ENCODE peak calls at places on chromosomes 2 and 18, in five cellular contexts. O, J, D, W and L are unnamed samples. For H3K4me1, the result is how much of the 10 kb centered on the place peaks cover.

GRCh38 chr2:43225093-43225787 is 1.2 kb downstream of the ZFP36L2 start:
- DNase-seq in O (peak), J (peak), D (peak), W (peak), L (peak)

GRCh38 chr2:209473930-209474419 is 50.1 kb downstream of the MAP2 start:
- DNase-seq in O (no peak), J (no peak), D (no peak), W (no peak), L (no peak)

GRCh38 chr2:60861736-60862135 is 19.6 kb upstream of the REL start:
- DNase-seq in O (no peak), J (no peak), D (no peak), W (no peak), L (no peak)

GRCh38 chr2:233228414-233228813 is 23.1 kb upstream of the ATG16L1 start:
- DNase-seq in O (no peak), J (no peak), D (no peak), W (no peak), L (no peak)

GRCh38 chr2:101341901-101342624 is 33.6 kb upstream of the RNF149 start:
- DNase-seq in O (peak), J (peak), D (peak), W (peak), L (peak)

GRCh38 chr18:79406708-79407107 is 11.0 kb downstream of the NFATC1 start:
- DNase-seq in O (no peak), J (no peak), D (peak), W (no peak), L (no peak)

GRCh38 chr18:78160961-78161656 is 818.5 kb upstream of the SALL3 start:
- DNase-seq in O (no peak), J (no peak), D (no peak), W (peak), L (no peak)

GRCh38 chr2:37819228-37819627 is 105.9 kb upstream of the RMDN2 start:
- DNase-seq in O (no peak), J (no peak), D (no peak), W (no peak), L (no peak)

GRCh38 chr2:230160112-230160660 is 59.6 kb downstream of the SP110 start:
- DNase-seq in O (peak), J (peak), D (no peak), W (peak), L (peak)

GRCh38 chr18:36441872-36442271 is 144.4 kb downstream of the FHOD3 start:
- DNase-seq in O (no peak), J (no peak), D (no peak), W (no peak), L (no peak)

GRCh38 chr2:38108907-38109731 is 33.2 kb upstream of the CYP1B1 start:
- DNase-seq in O (no peak), J (no peak), D (no peak), W (no peak), L (no peak)

GRCh38 chr2:21262426-21262940 is 138.7 kb downstream of the TDRD15 start:
- DNase-seq in O (no peak), J (no peak), D (no peak), W (no peak), L (no peak)

GRCh38 chr2:213792045-213792444 is 507.8 kb downstream of the SPAG16 start:
- DNase-seq in O (no peak), J (no peak), D (no peak), W (no peak), L (no peak)

GRCh38 chr2:148132400-148132799 is 111.5 kb downstream of the MBD5 start:
- DNase-seq in O (no peak), J (no peak), D (no peak), W (no peak), L (no peak)

GRCh38 chr18:10184776-10185175 is 269.7 kb upstream of the APCDD1 start:
- DNase-seq in O (no peak), J (no peak), D (no peak), W (no peak), L (no peak)

GRCh38 chr2:182280128-182280527 is 146.7 kb downstream of the PDE1A start:
- DNase-seq in O (no peak), J (no peak), D (no peak), W (no peak), L (no peak)

GRCh38 chr2:19614066-19614465 is 255.6 kb upstream of the OSR1 start:
- DNase-seq in O (no peak), J (no peak), D (no peak), W (no peak), L (no peak)

GRCh38 chr2:158482594-158482993 is 25.8 kb downstream of the PKP4 start:
- DNase-seq in O (no peak), J (no peak), D (no peak), W (no peak), L (no peak)

GRCh38 chr2:100818003-100818605 is 1.8 kb upstream of the NPAS2 start:
- DNase-seq in O (no peak), J (no peak), D (no peak), W (no peak), L (no peak)

GRCh38 chr2:96145028-96145939 is at the start of gene DUSP2:
- DNase-seq in O (peak), J (peak), D (peak), W (peak), L (peak)

GRCh38 chr2:190533968-190534309 is 583 bp downstream of the NEMP2 start:
- DNase-seq in O (peak), J (no peak), D (no peak), W (peak), L (peak)

GRCh38 chr2:239908744-239909143 is 116.4 kb downstream of the NDUFA10 start:
- DNase-seq in O (no peak), J (peak), D (no peak), W (no peak), L (no peak)

GRCh38 chr2:237435844-237436590 is 22.1 kb upstream of the COL6A3 start:
- DNase-seq in O (no peak), J (no peak), D (no peak), W (no peak), L (peak)

GRCh38 chr2:98867539-98868309 is 68.3 kb downstream of the CRACDL start:
- DNase-seq in O (no peak), J (no peak), D (no peak), W (no peak), L (no peak)

GRCh38 chr2:232419245-232420072 is 12.8 kb downstream of the ALPG start:
- DNase-seq in O (no peak), J (peak), D (no peak), W (no peak), L (no peak)

GRCh38 chr2:128354161-128354560 is 35.5 kb upstream of the HS6ST1 start:
- DNase-seq in O (no peak), J (no peak), D (no peak), W (no peak), L (no peak)

GRCh38 chr2:42063383-42064171 is 15.8 kb downstream of the PKDCC start:
- DNase-seq in O (no peak), J (peak), D (no peak), W (peak), L (no peak)

DNA sequence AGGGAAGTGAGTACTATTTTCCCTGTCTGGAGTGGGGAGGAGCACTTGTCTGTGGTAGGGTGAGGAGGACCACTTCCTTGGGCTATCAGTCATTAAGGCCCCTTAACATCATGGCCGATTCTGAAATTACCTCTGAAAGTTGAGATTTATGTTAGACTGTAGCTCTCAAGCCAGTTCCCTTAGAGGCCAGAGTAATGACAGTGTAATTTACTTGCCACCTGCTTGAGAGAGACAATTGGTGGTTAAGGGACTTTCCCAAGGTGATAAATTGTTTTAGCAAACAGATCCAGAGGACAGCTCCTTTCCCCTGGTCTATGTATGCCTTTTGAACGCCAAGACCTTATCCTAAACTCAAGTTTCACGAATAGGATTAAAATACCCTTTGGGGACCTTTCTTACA is 56.1 kb downstream of the NEDD4L start:
- DNase-seq in O (peak), J (no peak), D (no peak), W (no peak), L (no peak)
- H3K27ac ChIP-seq in O (peak), J (no peak), D (no peak), W (no peak), L (peak)

GRCh38 chr18:9106094-9106493 is 3.6 kb downstream of the NDUFV2 start:
- DNase-seq in O (peak), J (no peak), D (no peak), W (no peak), L (no peak)
- H3K4me1 ChIP-seq in O (under half), J (under half), D (half or more), W (half or more), L (half or more)

DNA sequence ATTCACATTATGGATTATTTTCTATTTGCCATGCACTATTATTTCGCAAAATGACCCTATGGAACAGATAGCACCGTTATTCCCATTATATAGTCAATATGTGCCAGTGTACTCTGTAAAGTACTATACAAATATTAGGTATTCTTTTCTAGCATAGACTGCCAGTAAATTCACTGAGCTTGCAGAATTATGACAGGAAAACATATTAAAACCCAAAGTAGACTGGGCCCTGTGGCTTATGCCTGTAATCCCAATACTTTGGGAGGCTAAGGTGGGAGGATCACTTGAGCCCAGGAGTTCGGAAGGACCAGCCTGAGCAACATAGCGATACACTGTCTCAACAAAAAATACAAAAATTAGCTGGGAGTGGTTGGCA is 1.1 kb upstream of the DYM start:
- DNase-seq in O (no peak), J (no peak), D (no peak), W (no peak), L (no peak)
- H3K27ac ChIP-seq in O (no peak), J (no peak), D (no peak), W (no peak), L (no peak)

GRCh38 chr2:207156045-207156444 is 9.7 kb downstream of the KLF7 start:
- DNase-seq in O (no peak), J (no peak), D (no peak), W (no peak), L (no peak)
- H3K4me1 ChIP-seq in O (under half), J (under half), D (half or more), W (half or more), L (under half)

GRCh38 chr2:26528186-26528585 is 50.3 kb upstream of the OTOF start:
- DNase-seq in O (no peak), J (peak), D (no peak), W (no peak), L (no peak)

GRCh38 chr2:26528870-26529269 is 50.9 kb upstream of the OTOF start:
- DNase-seq in O (no peak), J (peak), D (no peak), W (no peak), L (no peak)

GRCh38 chr2:26527726-26528125 is 49.8 kb upstream of the OTOF start:
- DNase-seq in O (no peak), J (peak), D (no peak), W (no peak), L (no peak)

GRCh38 chr2:26526105-26526504 is 48.2 kb upstream of the OTOF start:
- DNase-seq in O (no peak), J (no peak), D (no peak), W (no peak), L (no peak)

DNA sequence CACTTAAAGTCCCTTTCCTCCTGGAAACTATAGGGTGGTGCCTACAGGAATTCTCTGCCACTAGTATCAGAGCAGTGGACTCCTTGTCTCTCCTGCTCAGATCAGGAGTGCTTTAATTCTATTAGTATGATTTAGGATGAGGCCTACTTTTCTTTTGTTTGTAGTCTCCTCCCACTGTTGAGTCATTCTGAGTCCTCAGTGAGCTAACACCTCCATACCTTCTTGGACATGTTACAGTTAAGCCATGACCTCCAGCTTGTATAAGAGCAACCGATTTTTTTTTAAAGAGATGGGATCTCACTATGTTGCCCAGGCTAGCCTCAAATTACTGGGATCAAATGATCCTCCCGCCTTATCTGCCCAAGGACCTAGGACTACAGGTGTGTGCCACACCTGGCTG is 48.7 kb upstream of the OTOF start:
- DNase-seq in O (no peak), J (no peak), D (no peak), W (no peak), L (no peak)
- H3K27ac ChIP-seq in O (no peak), J (no peak), D (no peak), W (no peak), L (no peak)

GRCh38 chr18:61606068-61606660 is 272.9 kb downstream of the CDH20 start:
- DNase-seq in O (no peak), J (peak), D (peak), W (peak), L (peak)

GRCh38 chr18:61605376-61606067 is 272.3 kb downstream of the CDH20 start:
- DNase-seq in O (no peak), J (no peak), D (no peak), W (no peak), L (no peak)

GRCh38 chr18:61608306-61608705 is 275.1 kb downstream of the CDH20 start:
- DNase-seq in O (no peak), J (no peak), D (no peak), W (no peak), L (no peak)

GRCh38 chr18:61609131-61609530 is 275.9 kb downstream of the CDH20 start:
- DNase-seq in O (no peak), J (no peak), D (no peak), W (no peak), L (no peak)

GRCh38 chr18:61606759-61607158 is 273.5 kb downstream of the CDH20 start:
- DNase-seq in O (no peak), J (peak), D (peak), W (peak), L (peak)
- H3K4me1 ChIP-seq in O (under half), J (under half), D (under half), W (under half), L (under half)

DNA sequence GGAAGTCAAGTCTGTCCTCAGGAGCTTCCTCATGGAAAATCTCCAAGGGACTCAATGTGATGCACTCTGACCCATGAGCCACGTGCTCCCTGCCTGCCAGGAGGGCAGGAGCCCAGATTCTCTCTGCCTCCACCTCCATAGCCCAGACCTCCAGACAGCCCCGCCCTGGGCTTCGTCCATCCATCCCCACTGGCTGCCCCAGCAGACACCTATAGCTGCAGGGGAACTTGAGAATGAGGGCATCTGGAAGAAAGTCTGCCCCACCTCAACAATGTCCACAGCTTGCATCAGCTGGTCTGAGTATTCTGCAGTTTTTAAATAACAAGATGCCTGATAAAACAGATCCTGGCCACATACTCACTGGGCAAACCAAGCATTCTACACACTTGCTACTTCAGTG is 418.8 kb upstream of the SMIM21 start:
- DNase-seq in O (no peak), J (peak), D (no peak), W (no peak), L (no peak)
- H3K27ac ChIP-seq in O (no peak), J (no peak), D (no peak), W (no peak), L (no peak)

DNA sequence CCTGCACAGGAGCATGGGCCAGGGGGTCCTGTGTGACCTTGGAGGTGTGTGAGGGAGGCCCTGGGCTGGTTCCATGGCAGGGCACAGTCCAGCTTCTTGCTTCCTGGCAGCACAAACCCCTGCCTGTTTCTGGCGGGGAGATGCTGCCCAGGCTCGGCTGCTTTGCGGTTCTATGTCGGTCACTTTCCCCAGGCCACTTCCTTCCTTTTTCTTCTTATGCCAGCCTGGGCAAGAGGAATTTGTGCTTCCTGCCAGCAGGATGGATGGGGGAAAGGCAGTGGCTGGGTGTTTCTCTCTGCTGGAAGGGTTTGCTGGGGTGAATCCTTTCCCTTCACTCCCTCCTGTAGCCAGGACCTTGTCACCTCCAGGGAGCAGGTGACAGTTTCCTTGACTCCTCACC is 24.3 kb downstream of the ASAP2 start:
- DNase-seq in O (no peak), J (no peak), D (no peak), W (no peak), L (no peak)
- H3K4me1 ChIP-seq in O (under half), J (under half), D (half or more), W (under half), L (under half)